ENCODE peak calls at places on chromosomes 5 and 9, in five cellular contexts. L is CD4-positive, alpha-beta memory T cell; P is GM23248; T is breast epithelium; K is right atrium auricular region. J is an unnamed sample.
A peak's percentile ranks its signal among the peaks of the same experiment; 100 is the strongest.

GRCh38 chr5:40720071-40720470 is 35.7 kb downstream of the TTC33 start:
- DNase-seq in L (no peak), P (no peak), T (no peak), K (no peak), J (no peak)

GRCh38 chr9:131635285-131635684 is 90.0 kb downstream of the PRRT1B start:
- DNase-seq in L (peak; percentile 94), P (peak; percentile 98), T (peak; percentile 87), K (peak; percentile 93), J (peak; percentile 93)

GRCh38 chr9:134272302-134273023 is 53.8 kb upstream of the RXRA start:
- DNase-seq in L (no peak), P (no peak), T (no peak), K (no peak), J (no peak)

GRCh38 chr9:120439147-120439546 is 140.8 kb downstream of the CDK5RAP2 start:
- DNase-seq in L (no peak), P (peak; percentile 33), T (no peak), K (no peak), J (peak; percentile 18)

GRCh38 chr5:14108170-14108996 is 34.8 kb upstream of the TRIO start:
- DNase-seq in L (no peak), P (peak; percentile 93), T (no peak), K (peak; percentile 71), J (peak; percentile 69)

GRCh38 chr5:3320317-3320865 is 275.2 kb upstream of the IRX1 start:
- DNase-seq in L (no peak), P (peak; percentile 84), T (peak; percentile 44), K (no peak), J (no peak)

GRCh38 chr9:78304357-78304756 is 7.4 kb downstream of the PSAT1 start:
- DNase-seq in L (no peak), P (no peak), T (no peak), K (no peak), J (no peak)

GRCh38 chr9:37540634-37541033 is 35.5 kb downstream of the FBXO10 start:
- DNase-seq in L (no peak), P (no peak), T (peak; percentile 64), K (no peak), J (no peak)

GRCh38 chr9:8241201-8241600 is 441.6 kb upstream of the DMAC1 start:
- DNase-seq in L (no peak), P (no peak), T (no peak), K (no peak), J (no peak)

GRCh38 chr5:144295284-144295683 is 124.6 kb downstream of the KCTD16 start:
- DNase-seq in L (no peak), P (no peak), T (no peak), K (no peak), J (no peak)

GRCh38 chr9:98117984-98118639 is 910 bp downstream of the TRIM14 start:
- DNase-seq in L (peak; percentile 73), P (peak; percentile 30), T (no peak), K (no peak), J (no peak)

GRCh38 chr5:167671176-167671575 is 620.3 kb upstream of the WWC1 start:
- DNase-seq in L (no peak), P (peak; percentile 85), T (no peak), K (no peak), J (peak; percentile 15)

GRCh38 chr5:107012371-107012770 is 658.4 kb downstream of the EFNA5 start:
- DNase-seq in L (no peak), P (no peak), T (no peak), K (no peak), J (no peak)

GRCh38 chr9:136312436-136312835 is 8.5 kb upstream of the CCDC187 start:
- DNase-seq in L (no peak), P (peak; percentile 69), T (no peak), K (no peak), J (peak; percentile 76)

GRCh38 chr5:111099058-111099778 is 7.1 kb downstream of the WDR36 start:
- DNase-seq in L (no peak), P (peak; percentile 40), T (no peak), K (no peak), J (peak; percentile 54)

GRCh38 chr9:10649076-10649475 is 36.3 kb upstream of the PTPRD start:
- DNase-seq in L (no peak), P (no peak), T (no peak), K (no peak), J (no peak)

GRCh38 chr5:10279925-10280720 is 27.6 kb downstream of the CMBL start:
- DNase-seq in L (no peak), P (no peak), T (no peak), K (no peak), J (no peak)

GRCh38 chr5:40386293-40386692 is 293.4 kb upstream of the PTGER4 start:
- DNase-seq in L (peak; percentile 68), P (no peak), T (no peak), K (no peak), J (no peak)

GRCh38 chr9:126089789-126090188 is 236.8 kb upstream of the MVB12B start:
- DNase-seq in L (no peak), P (no peak), T (no peak), K (no peak), J (no peak)

GRCh38 chr5:107253246-107253645 is 417.5 kb downstream of the EFNA5 start:
- DNase-seq in L (no peak), P (no peak), T (peak; percentile 24), K (no peak), J (no peak)

GRCh38 chr9:135885100-135885853 is 22.1 kb downstream of the CAMSAP1 start:
- DNase-seq in L (no peak), P (peak; percentile 56), T (no peak), K (no peak), J (peak; percentile 29)

GRCh38 chr5:96968074-96968473 is 32.2 kb downstream of the LNPEP start:
- DNase-seq in L (no peak), P (peak; percentile 48), T (no peak), K (no peak), J (peak; percentile 51)

GRCh38 chr5:35237580-35238376 is 7.5 kb upstream of the PRLR start:
- DNase-seq in L (no peak), P (no peak), T (no peak), K (no peak), J (no peak)

GRCh38 chr5:178683758-178684157 is 46.7 kb downstream of the ZNF354A start:
- DNase-seq in L (no peak), P (no peak), T (no peak), K (no peak), J (no peak)

GRCh38 chr9:34185778-34186551 is 7.1 kb downstream of the UBAP1 start:
- DNase-seq in L (peak; percentile 61), P (peak; percentile 96), T (peak; percentile 53), K (peak; percentile 66), J (peak; percentile 79)

GRCh38 chr5:157596449-157596848 is 20.9 kb upstream of the ADAM19 start:
- DNase-seq in L (peak; percentile 42), P (peak; percentile 36), T (no peak), K (no peak), J (no peak)

GRCh38 chr9:134828892-134829291 is 51.7 kb upstream of the FCN2 start:
- DNase-seq in L (no peak), P (no peak), T (no peak), K (no peak), J (no peak)

GRCh38 chr5:139664273-139664693 is 16.1 kb downstream of the CXXC5 start:
- DNase-seq in L (no peak), P (no peak), T (no peak), K (peak; percentile 79), J (no peak)

GRCh38 chr5:113612060-113612496 is 98.6 kb downstream of the YTHDC2 start:
- DNase-seq in L (no peak), P (peak; percentile 59), T (no peak), K (no peak), J (peak; percentile 76)

GRCh38 chr9:133773889-133774655 is 35.9 kb upstream of the SARDH start:
- DNase-seq in L (no peak), P (no peak), T (no peak), K (no peak), J (no peak)

GRCh38 chr5:54792611-54793404 is 192.6 kb downstream of the ESM1 start:
- DNase-seq in L (no peak), P (peak; percentile 36), T (peak; percentile 56), K (no peak), J (peak; percentile 51)

GRCh38 chr9:27703591-27703990 is 130.3 kb upstream of the C9orf72 start:
- DNase-seq in L (no peak), P (no peak), T (no peak), K (no peak), J (no peak)

GRCh38 chr9:92637331-92637730 is 32.6 kb downstream of the IPPK start:
- DNase-seq in L (no peak), P (no peak), T (no peak), K (peak; percentile 53), J (no peak)
- H3K36me3 ChIP-seq in L (peaks cover 53% of the 10 kb centered on the region), P (peaks cover 44% of the 10 kb centered on the region), T (no peaks in the 10 kb centered on the region), K (peaks cover 93% of the 10 kb centered on the region), J (peaks cover 96% of the 10 kb centered on the region)

GRCh38 chr9:121773954-121774714 is 122.7 kb downstream of the DAB2IP start:
- DNase-seq in L (no peak), P (no peak), T (no peak), K (no peak), J (no peak)
- H3K36me3 ChIP-seq in L (no peaks in the 10 kb centered on the region), P (peaks cover 6% of the 10 kb centered on the region), T (peaks cover 7% of the 10 kb centered on the region), K (peaks cover 75% of the 10 kb centered on the region), J (peaks cover 32% of the 10 kb centered on the region)

DNA sequence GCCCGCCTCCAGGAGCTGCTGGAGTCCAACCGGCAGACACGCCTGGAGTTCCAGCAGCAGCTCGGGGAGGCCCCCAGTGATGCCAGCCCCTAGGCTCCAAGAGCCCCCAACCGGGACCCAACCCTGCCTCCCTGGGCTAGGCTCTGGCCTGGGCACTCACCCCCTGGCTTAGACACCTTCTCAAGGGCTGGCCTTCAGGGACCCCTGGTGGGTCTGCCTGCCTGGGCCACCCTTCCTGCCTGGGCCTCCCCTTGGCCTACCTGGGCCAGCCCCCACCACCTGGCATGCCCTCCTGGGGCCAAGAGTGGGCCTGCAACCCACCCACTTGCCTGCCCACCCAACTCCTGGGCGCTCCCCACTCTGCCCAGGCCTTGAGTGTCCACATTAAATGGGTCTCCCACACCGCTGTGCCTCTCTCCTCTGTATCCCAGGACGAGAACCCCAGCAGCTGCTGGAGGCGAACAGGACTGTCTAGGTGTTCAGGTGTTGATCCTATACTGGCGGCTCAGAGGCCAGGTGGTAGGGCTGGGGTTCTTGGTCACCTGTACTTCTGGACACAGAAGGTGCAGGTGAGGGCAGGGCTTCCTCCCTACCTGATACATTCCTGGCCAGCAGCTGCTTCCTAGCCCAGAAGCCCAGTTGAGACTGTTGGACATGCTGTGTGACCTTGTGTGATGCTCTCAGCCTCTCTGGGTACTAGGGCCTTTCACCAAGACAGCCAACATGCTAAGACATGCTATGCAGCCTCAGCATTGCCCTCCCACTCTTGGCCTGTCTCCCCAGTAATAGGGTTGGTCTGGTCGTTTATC is 3.7 kb downstream of the BBLN start:
- DNase-seq in L (no peak), P (no peak), T (no peak), K (no peak), J (no peak)
- H3K36me3 ChIP-seq in L (peaks cover 31% of the 10 kb centered on the region), P (peaks cover 5% of the 10 kb centered on the region), T (peaks cover 4% of the 10 kb centered on the region), K (peaks cover 47% of the 10 kb centered on the region), J (peaks cover 46% of the 10 kb centered on the region)

GRCh38 chr5:75675779-75676178 is 41.5 kb downstream of the POC5 start:
- DNase-seq in L (no peak), P (no peak), T (no peak), K (no peak), J (no peak)

GRCh38 chr5:75677607-75678006 is 39.6 kb downstream of the POC5 start:
- DNase-seq in L (no peak), P (no peak), T (no peak), K (no peak), J (no peak)

GRCh38 chr5:75681125-75681830 is 36.0 kb downstream of the POC5 start:
- DNase-seq in L (no peak), P (peak; percentile 71), T (no peak), K (no peak), J (peak; percentile 80)

GRCh38 chr5:75672616-75673015 is 44.6 kb downstream of the POC5 start:
- DNase-seq in L (no peak), P (no peak), T (no peak), K (no peak), J (no peak)

GRCh38 chr5:75678155-75678554 is 39.1 kb downstream of the POC5 start:
- DNase-seq in L (no peak), P (no peak), T (no peak), K (no peak), J (no peak)
- H3K36me3 ChIP-seq in L (peaks cover 3% of the 10 kb centered on the region), P (no peaks in the 10 kb centered on the region), T (no peaks in the 10 kb centered on the region), K (no peaks in the 10 kb centered on the region), J (peaks cover 8% of the 10 kb centered on the region)